ENCODE peak calls at places on chromosomes 4 and X, in four cellular contexts. S is breast epithelium, G is sigmoid colon, W is IMR-90. Y is an unnamed sample.

GRCh38 chr4:137474711-137475301 is 57.5 kb downstream of the PCDH18 start:
- DNase-seq in S (no peak), G (no peak), W (peak; percentile 70), Y (no peak)

GRCh38 chr4:152264106-152264505 is 271.8 kb downstream of the FBXW7 start:
- DNase-seq in S (no peak), G (no peak), W (no peak), Y (no peak)

GRCh38 chr4:8218371-8219050 is 19.4 kb downstream of the SH3TC1 start:
- DNase-seq in S (no peak), G (no peak), W (no peak), Y (no peak)

GRCh38 chr4:168398589-168398988 is 80.0 kb upstream of the DDX60 start:
- DNase-seq in S (no peak), G (no peak), W (no peak), Y (no peak)

GRCh38 chrX:41076742-41077141 is 8.5 kb upstream of the USP9X start:
- DNase-seq in S (no peak), G (no peak), W (no peak), Y (no peak)

GRCh38 chrX:47613082-47613481 is 6.6 kb downstream of the SYN1 start:
- DNase-seq in S (no peak), G (no peak), W (no peak), Y (no peak)

GRCh38 chr4:95428216-95429085 is 120.3 kb downstream of the UNC5C start:
- DNase-seq in S (no peak), G (no peak), W (no peak), Y (no peak)

GRCh38 chr4:174286870-174287269 is 3.2 kb downstream of the CEP44 start:
- DNase-seq in S (no peak), G (no peak), W (no peak), Y (no peak)

GRCh38 chr4:152104846-152105462 is 344.1 kb upstream of the GATB start:
- DNase-seq in S (no peak), G (no peak), W (no peak), Y (no peak)

GRCh38 chrX:138018145-138018799 is 452.3 kb downstream of the ZIC3 start:
- DNase-seq in S (no peak), G (no peak), W (no peak), Y (no peak)

GRCh38 chrX:101407167-101407747 is 468 bp downstream of the GLA start:
- DNase-seq in S (no peak), G (no peak), W (no peak), Y (no peak)

GRCh38 chrX:11533211-11533651 is 132.5 kb downstream of the ARHGAP6 start:
- DNase-seq in S (no peak), G (no peak), W (peak; percentile 89), Y (no peak)

GRCh38 chr4:83618991-83619390 is 83.1 kb downstream of the GPAT3 start:
- DNase-seq in S (no peak), G (no peak), W (peak; percentile 44), Y (no peak)

GRCh38 chrX:42739771-42740170 is 38.2 kb downstream of the PPP1R2C start:
- DNase-seq in S (no peak), G (no peak), W (no peak), Y (no peak)

GRCh38 chr4:24328711-24329110 is 255.6 kb downstream of the DHX15 start:
- DNase-seq in S (no peak), G (no peak), W (no peak), Y (no peak)

GRCh38 chr4:41763741-41764140 is 15.2 kb upstream of the PHOX2B start:
- DNase-seq in S (no peak), G (no peak), W (no peak), Y (no peak)

GRCh38 chrX:46611658-46612362 is 38.2 kb downstream of the CHST7 start:
- DNase-seq in S (no peak), G (no peak), W (no peak), Y (no peak)

GRCh38 chr4:41644288-41644914 is 104.1 kb downstream of the PHOX2B start:
- DNase-seq in S (no peak), G (peak; percentile 87), W (peak; percentile 16), Y (peak; percentile 88)

DNA sequence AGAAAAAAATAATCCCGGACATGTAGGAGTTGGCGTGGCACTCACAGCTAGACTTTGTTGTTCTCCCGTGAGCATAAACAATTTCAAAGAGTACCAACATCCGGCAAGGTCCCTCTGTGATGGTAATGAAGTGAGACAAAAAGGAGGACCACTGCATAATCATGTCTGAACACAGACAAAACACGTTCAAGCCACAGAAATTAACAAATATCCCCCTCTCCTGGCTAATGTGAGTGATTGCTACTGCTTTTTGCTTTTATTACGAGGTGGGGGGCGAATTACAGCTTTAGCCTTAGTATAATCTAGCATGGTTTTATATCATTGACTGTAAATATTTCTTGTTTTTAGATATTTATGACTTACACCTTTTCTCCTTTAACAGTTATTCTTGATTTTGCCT is 118.5 kb downstream of the PLS3 start:
- DNase-seq in S (no peak), G (no peak), W (peak; percentile 39), Y (no peak)
- TF ChIP-seq CTCF in S (no peak), G (no peak), W (peak; percentile 57), Y (no peak)

DNA sequence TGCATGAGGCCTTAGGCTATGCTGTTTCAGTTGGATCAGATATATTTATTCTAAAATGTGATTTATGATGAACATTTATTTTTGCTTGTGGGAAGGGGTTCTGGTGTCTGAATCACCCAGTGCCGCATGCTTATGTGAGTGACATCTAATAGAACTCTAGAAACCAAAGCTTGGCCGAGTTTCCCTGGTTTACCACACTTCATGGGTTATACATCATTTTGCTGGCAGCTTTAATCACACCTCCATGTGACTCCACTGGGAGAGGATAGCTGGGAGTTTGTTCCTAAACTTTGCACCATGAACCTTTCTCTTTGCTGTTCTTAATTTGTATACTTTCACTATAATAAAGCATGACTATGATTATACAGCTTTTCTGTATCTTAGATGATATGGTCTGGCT is 382.9 kb downstream of the INPP4B start:
- DNase-seq in S (no peak), G (no peak), W (no peak), Y (no peak)
- TF ChIP-seq POLR2A in S (no peak), G (no peak), W (no peak), Y (no peak)

DNA sequence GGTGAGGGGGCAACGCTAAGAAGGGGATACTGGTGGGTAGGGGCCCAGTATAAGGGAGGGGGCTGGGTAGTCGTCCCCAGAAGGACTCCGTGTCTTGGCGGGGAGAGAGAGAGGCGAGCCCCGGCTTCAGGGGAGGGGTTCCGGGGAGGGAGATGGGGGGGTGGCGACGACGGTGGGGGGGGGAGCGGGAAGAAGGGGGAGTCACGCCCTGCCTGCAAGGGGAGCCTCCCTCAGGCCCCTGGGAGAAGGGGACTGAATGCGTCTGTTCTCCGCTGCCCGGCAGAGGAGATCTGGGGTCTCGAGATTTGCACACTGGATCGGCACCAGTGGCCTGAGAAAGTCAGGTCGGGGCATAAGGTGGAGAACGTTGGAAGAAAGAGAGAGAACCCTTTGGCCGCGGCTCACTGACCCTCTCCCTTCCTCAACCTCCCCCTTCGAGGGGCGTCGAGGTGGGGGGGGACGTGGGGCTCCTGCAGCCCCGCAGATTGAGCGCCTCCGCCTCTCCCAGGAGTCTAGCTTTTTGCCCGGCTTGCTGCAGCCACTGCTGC is 609 bp upstream of the BCORL1 start:
- DNase-seq in S (no peak), G (no peak), W (no peak), Y (no peak)
- H3K4me3 ChIP-seq in S (no peak overlapping the region), G (no peak overlapping the region), W (peak overlapping the region; percentile 71), Y (peak overlapping the region; percentile 40)

GRCh38 chrX:107485019-107485418 is 35.6 kb downstream of the FRMPD3 start:
- DNase-seq in S (no peak), G (no peak), W (no peak), Y (no peak)
- TF ChIP-seq CTCF in S (no peak), G (no peak), W (no peak), Y (no peak)

DNA sequence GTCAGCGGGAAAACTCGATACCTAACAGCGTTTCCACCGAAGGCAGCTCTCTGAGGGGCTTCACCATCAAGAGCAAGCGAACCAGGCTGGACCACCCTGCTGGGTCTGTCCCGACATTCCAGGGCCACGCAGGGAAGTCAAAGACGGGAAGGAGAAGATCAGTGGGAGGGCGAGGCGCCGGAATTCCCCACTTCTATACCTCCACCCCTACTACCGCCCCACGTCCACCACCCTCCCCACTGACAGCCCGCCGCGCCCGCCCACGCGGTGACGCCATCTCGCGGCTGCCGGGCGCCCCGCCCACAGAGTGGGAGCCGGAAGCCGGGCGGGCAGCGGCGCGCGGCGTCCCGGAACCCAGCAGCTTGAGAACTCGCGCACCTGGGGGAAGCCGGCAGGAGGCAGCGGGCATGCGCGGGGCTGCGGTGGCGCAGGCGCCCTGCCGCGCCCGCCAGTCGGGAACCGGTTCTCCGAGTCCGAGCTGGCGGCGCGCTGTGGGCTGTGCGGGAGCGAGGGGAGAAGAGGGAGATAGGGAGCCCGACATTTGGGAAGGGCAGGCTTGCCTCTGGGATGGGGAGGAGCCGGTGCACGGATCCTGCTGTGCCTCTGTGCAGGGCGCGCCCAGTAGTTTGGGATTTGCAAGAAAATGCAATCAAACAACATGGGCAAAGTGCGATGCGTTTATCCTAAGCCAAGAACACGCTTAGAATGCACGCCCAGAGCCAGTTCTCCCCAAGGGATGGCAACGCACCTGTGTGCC is 3.2 kb upstream of the STIM2 start:
- DNase-seq in S (peak; percentile 90), G (peak; percentile 94), W (peak; percentile 84), Y (peak; percentile 91)
- TF ChIP-seq POLR2A in S (no peak), G (peak; percentile 13), W (no peak), Y (peak; percentile 76)